ENCODE peak calls at places on chromosome 4, in nine cellular contexts. One of them, this sample, is unnamed.

GRCh38 chr4:183011213-183011907 is 87.7 kb upstream of the WWC2 start:
- DNase-seq in left ventricle myocardium inferior: no peak
- DNase-seq in kidney epithelial cell: no peak
- DNase-seq in uterus: no peak
- DNase-seq in CD8-positive, alpha-beta T cell: no peak
- DNase-seq in psoas muscle: no peak
- DNase-seq in cardiac muscle cell: no peak
- DNase-seq in fibroblast of lung: peak; percentile 50
- DNase-seq in tibial nerve: no peak
- DNase-seq in this sample: no peak

GRCh38 chr4:105350859-105351494 is 122.9 kb downstream of the PPA2 start:
- DNase-seq in left ventricle myocardium inferior: no peak
- DNase-seq in kidney epithelial cell: no peak
- DNase-seq in uterus: no peak
- DNase-seq in CD8-positive, alpha-beta T cell: no peak
- DNase-seq in psoas muscle: no peak
- DNase-seq in cardiac muscle cell: no peak
- DNase-seq in fibroblast of lung: peak; percentile 74
- DNase-seq in tibial nerve: no peak
- DNase-seq in this sample: no peak

GRCh38 chr4:82758701-82759685 is 39.6 kb downstream of the SCD5 start:
- DNase-seq in left ventricle myocardium inferior: no peak
- DNase-seq in kidney epithelial cell: no peak
- DNase-seq in uterus: no peak
- DNase-seq in CD8-positive, alpha-beta T cell: no peak
- DNase-seq in psoas muscle: no peak
- DNase-seq in cardiac muscle cell: no peak
- DNase-seq in fibroblast of lung: no peak
- DNase-seq in tibial nerve: no peak
- DNase-seq in this sample: no peak

GRCh38 chr4:108166441-108167315 is 2.1 kb downstream of the LEF1 start:
- DNase-seq in left ventricle myocardium inferior: no peak
- DNase-seq in kidney epithelial cell: no peak
- DNase-seq in uterus: no peak
- DNase-seq in CD8-positive, alpha-beta T cell: peak; percentile 38
- DNase-seq in psoas muscle: no peak
- DNase-seq in cardiac muscle cell: peak; percentile 88
- DNase-seq in fibroblast of lung: peak; percentile 33
- DNase-seq in tibial nerve: no peak
- DNase-seq in this sample: no peak

GRCh38 chr4:53576218-53576617 is 15.1 kb downstream of the LNX1 start:
- DNase-seq in left ventricle myocardium inferior: no peak
- DNase-seq in kidney epithelial cell: no peak
- DNase-seq in uterus: no peak
- DNase-seq in CD8-positive, alpha-beta T cell: no peak
- DNase-seq in psoas muscle: no peak
- DNase-seq in cardiac muscle cell: no peak
- DNase-seq in fibroblast of lung: no peak
- DNase-seq in tibial nerve: no peak
- DNase-seq in this sample: no peak

GRCh38 chr4:1201851-1202525 is 29.6 kb upstream of the SPON2 start:
- DNase-seq in left ventricle myocardium inferior: no peak
- DNase-seq in kidney epithelial cell: no peak
- DNase-seq in uterus: peak; percentile 85
- DNase-seq in CD8-positive, alpha-beta T cell: peak; percentile 73
- DNase-seq in psoas muscle: peak; percentile 77
- DNase-seq in cardiac muscle cell: no peak
- DNase-seq in fibroblast of lung: peak; percentile 73
- DNase-seq in tibial nerve: peak; percentile 53
- DNase-seq in this sample: peak; percentile 49

GRCh38 chr4:112896326-112896892 is 153.0 kb upstream of the ANK2 start:
- DNase-seq in left ventricle myocardium inferior: no peak
- DNase-seq in kidney epithelial cell: no peak
- DNase-seq in uterus: no peak
- DNase-seq in CD8-positive, alpha-beta T cell: no peak
- DNase-seq in psoas muscle: no peak
- DNase-seq in cardiac muscle cell: no peak
- DNase-seq in fibroblast of lung: no peak
- DNase-seq in tibial nerve: no peak
- DNase-seq in this sample: no peak

GRCh38 chr4:147736458-147736857 is 4.6 kb downstream of the ARHGAP10 start:
- DNase-seq in left ventricle myocardium inferior: no peak
- DNase-seq in kidney epithelial cell: peak; percentile 67
- DNase-seq in uterus: no peak
- DNase-seq in CD8-positive, alpha-beta T cell: no peak
- DNase-seq in psoas muscle: no peak
- DNase-seq in cardiac muscle cell: no peak
- DNase-seq in fibroblast of lung: peak; percentile 92
- DNase-seq in tibial nerve: no peak
- DNase-seq in this sample: no peak

GRCh38 chr4:139872274-139872673 is 206.7 kb downstream of the MGST2 start:
- DNase-seq in left ventricle myocardium inferior: no peak
- DNase-seq in kidney epithelial cell: peak; percentile 83
- DNase-seq in uterus: no peak
- DNase-seq in CD8-positive, alpha-beta T cell: no peak
- DNase-seq in psoas muscle: no peak
- DNase-seq in cardiac muscle cell: no peak
- DNase-seq in fibroblast of lung: peak; percentile 98
- DNase-seq in tibial nerve: no peak
- DNase-seq in this sample: peak; percentile 74

GRCh38 chr4:1296324-1297022 is 6.8 kb downstream of the MAEA start:
- DNase-seq in left ventricle myocardium inferior: no peak
- DNase-seq in kidney epithelial cell: no peak
- DNase-seq in uterus: no peak
- DNase-seq in CD8-positive, alpha-beta T cell: no peak
- DNase-seq in psoas muscle: no peak
- DNase-seq in cardiac muscle cell: no peak
- DNase-seq in fibroblast of lung: no peak
- DNase-seq in tibial nerve: no peak
- DNase-seq in this sample: no peak

GRCh38 chr4:24212642-24213041 is 322.8 kb upstream of the PPARGC1A start:
- DNase-seq in left ventricle myocardium inferior: no peak
- DNase-seq in kidney epithelial cell: no peak
- DNase-seq in uterus: no peak
- DNase-seq in CD8-positive, alpha-beta T cell: no peak
- DNase-seq in psoas muscle: no peak
- DNase-seq in cardiac muscle cell: no peak
- DNase-seq in fibroblast of lung: no peak
- DNase-seq in tibial nerve: no peak
- DNase-seq in this sample: no peak

GRCh38 chr4:120399846-120400245 is 333.2 kb upstream of the MAD2L1 start:
- DNase-seq in left ventricle myocardium inferior: no peak
- DNase-seq in kidney epithelial cell: no peak
- DNase-seq in uterus: no peak
- DNase-seq in CD8-positive, alpha-beta T cell: no peak
- DNase-seq in psoas muscle: no peak
- DNase-seq in cardiac muscle cell: no peak
- DNase-seq in fibroblast of lung: no peak
- DNase-seq in tibial nerve: no peak
- DNase-seq in this sample: no peak
- TF ChIP-seq CTCF in left ventricle myocardium inferior: no peak
- TF ChIP-seq CTCF in kidney epithelial cell: no peak
- TF ChIP-seq CTCF in uterus: no peak
- TF ChIP-seq CTCF in CD8-positive, alpha-beta T cell: no peak
- TF ChIP-seq CTCF in psoas muscle: no peak
- TF ChIP-seq CTCF in cardiac muscle cell: no peak
- TF ChIP-seq CTCF in fibroblast of lung: no peak
- TF ChIP-seq CTCF in tibial nerve: no peak
- TF ChIP-seq CTCF in this sample: no peak

DNA sequence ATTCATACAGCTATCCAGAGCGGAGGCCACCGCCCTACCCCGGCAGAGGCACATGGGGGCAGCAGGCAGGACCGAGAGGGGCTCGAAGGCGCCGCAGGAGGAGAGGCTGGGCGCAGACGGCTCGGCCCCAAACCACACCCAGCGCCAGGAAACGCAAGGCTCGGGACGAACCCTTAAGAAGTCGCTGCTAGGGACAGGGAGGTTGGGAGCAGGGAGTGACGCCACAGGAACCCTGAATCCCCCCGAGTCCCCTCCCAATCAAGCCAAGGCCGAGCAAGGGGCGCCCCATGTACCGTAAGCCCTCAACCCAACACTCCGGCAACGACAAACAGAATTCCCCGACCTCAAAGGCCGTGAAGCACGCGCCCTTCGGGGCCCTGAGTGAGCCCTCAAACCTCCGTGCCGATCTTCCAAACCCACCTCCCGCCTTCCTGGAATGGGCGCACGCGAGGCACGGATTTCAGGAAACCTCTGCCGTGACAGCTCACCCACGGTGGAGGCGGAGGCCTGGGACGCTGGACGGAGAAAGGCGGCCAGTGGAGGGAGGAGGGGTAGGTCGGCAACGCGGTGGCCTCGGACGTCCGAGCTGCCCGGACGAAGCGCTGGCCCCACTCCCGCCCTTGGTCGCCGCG is 1.8 kb downstream of the ZFYVE28 start:
- DNase-seq in left ventricle myocardium inferior: peak; percentile 38
- DNase-seq in kidney epithelial cell: no peak
- DNase-seq in uterus: no peak
- DNase-seq in CD8-positive, alpha-beta T cell: no peak
- DNase-seq in psoas muscle: peak; percentile 35
- DNase-seq in cardiac muscle cell: peak; percentile 22
- DNase-seq in fibroblast of lung: peak; percentile 9
- DNase-seq in tibial nerve: no peak
- DNase-seq in this sample: no peak
- H3K4me3 ChIP-seq in left ventricle myocardium inferior: peak overlapping the region; percentile 78
- H3K4me3 ChIP-seq in kidney epithelial cell: peak overlapping the region; percentile 18
- H3K4me3 ChIP-seq in uterus: peak overlapping the region; percentile 33
- H3K4me3 ChIP-seq in CD8-positive, alpha-beta T cell: peak overlapping the region; percentile 25
- H3K4me3 ChIP-seq in psoas muscle: peak overlapping the region; percentile 75
- H3K4me3 ChIP-seq in cardiac muscle cell: peak overlapping the region; percentile 23
- H3K4me3 ChIP-seq in fibroblast of lung: peak overlapping the region; percentile 24
- H3K4me3 ChIP-seq in tibial nerve: peak overlapping the region; percentile 79
- H3K4me3 ChIP-seq in this sample: peak overlapping the region; percentile 27

GRCh38 chr4:168384437-168385141 is 66.0 kb upstream of the DDX60 start:
- DNase-seq in left ventricle myocardium inferior: no peak
- DNase-seq in kidney epithelial cell: no peak
- DNase-seq in uterus: no peak
- DNase-seq in CD8-positive, alpha-beta T cell: no peak
- DNase-seq in psoas muscle: no peak
- DNase-seq in cardiac muscle cell: no peak
- DNase-seq in fibroblast of lung: peak; percentile 42
- DNase-seq in tibial nerve: no peak
- DNase-seq in this sample: no peak

GRCh38 chr4:168374772-168375523 is 56.4 kb upstream of the DDX60 start:
- DNase-seq in left ventricle myocardium inferior: no peak
- DNase-seq in kidney epithelial cell: no peak
- DNase-seq in uterus: no peak
- DNase-seq in CD8-positive, alpha-beta T cell: no peak
- DNase-seq in psoas muscle: no peak
- DNase-seq in cardiac muscle cell: no peak
- DNase-seq in fibroblast of lung: no peak
- DNase-seq in tibial nerve: no peak
- DNase-seq in this sample: no peak

GRCh38 chr4:168383510-168383909 is 65.0 kb upstream of the DDX60 start:
- DNase-seq in left ventricle myocardium inferior: no peak
- DNase-seq in kidney epithelial cell: peak; percentile 14
- DNase-seq in uterus: no peak
- DNase-seq in CD8-positive, alpha-beta T cell: no peak
- DNase-seq in psoas muscle: no peak
- DNase-seq in cardiac muscle cell: peak; percentile 29
- DNase-seq in fibroblast of lung: no peak
- DNase-seq in tibial nerve: no peak
- DNase-seq in this sample: no peak

GRCh38 chr4:168385142-168385490 is 66.6 kb upstream of the DDX60 start:
- DNase-seq in left ventricle myocardium inferior: no peak
- DNase-seq in kidney epithelial cell: no peak
- DNase-seq in uterus: no peak
- DNase-seq in CD8-positive, alpha-beta T cell: no peak
- DNase-seq in psoas muscle: no peak
- DNase-seq in cardiac muscle cell: no peak
- DNase-seq in fibroblast of lung: no peak
- DNase-seq in tibial nerve: no peak
- DNase-seq in this sample: no peak

GRCh38 chr4:168380290-168380689 is 61.7 kb upstream of the DDX60 start:
- DNase-seq in left ventricle myocardium inferior: no peak
- DNase-seq in kidney epithelial cell: no peak
- DNase-seq in uterus: no peak
- DNase-seq in CD8-positive, alpha-beta T cell: no peak
- DNase-seq in psoas muscle: no peak
- DNase-seq in cardiac muscle cell: no peak
- DNase-seq in fibroblast of lung: no peak
- DNase-seq in tibial nerve: no peak
- DNase-seq in this sample: no peak
- H3K36me3 ChIP-seq in left ventricle myocardium inferior: peaks cover 44% of the 10 kb centered on the region
- H3K36me3 ChIP-seq in kidney epithelial cell: no peaks in the 10 kb centered on the region
- H3K36me3 ChIP-seq in uterus: no peaks in the 10 kb centered on the region
- H3K36me3 ChIP-seq in CD8-positive, alpha-beta T cell: peaks cover 20% of the 10 kb centered on the region
- H3K36me3 ChIP-seq in psoas muscle: peaks cover 3% of the 10 kb centered on the region
- H3K36me3 ChIP-seq in cardiac muscle cell: no peaks in the 10 kb centered on the region
- H3K36me3 ChIP-seq in fibroblast of lung: no peaks in the 10 kb centered on the region
- H3K36me3 ChIP-seq in tibial nerve: peaks cover 70% of the 10 kb centered on the region
- H3K36me3 ChIP-seq in this sample: peaks cover 2% of the 10 kb centered on the region

GRCh38 chr4:39124885-39125599 is 57.3 kb upstream of the WDR19 start:
- DNase-seq in left ventricle myocardium inferior: no peak
- DNase-seq in kidney epithelial cell: no peak
- DNase-seq in uterus: no peak
- DNase-seq in CD8-positive, alpha-beta T cell: no peak
- DNase-seq in psoas muscle: no peak
- DNase-seq in cardiac muscle cell: no peak
- DNase-seq in fibroblast of lung: no peak
- DNase-seq in tibial nerve: no peak
- DNase-seq in this sample: no peak

GRCh38 chr4:39120418-39120817 is 58.4 kb downstream of the KLHL5 start:
- DNase-seq in left ventricle myocardium inferior: no peak
- DNase-seq in kidney epithelial cell: no peak
- DNase-seq in uterus: no peak
- DNase-seq in CD8-positive, alpha-beta T cell: no peak
- DNase-seq in psoas muscle: no peak
- DNase-seq in cardiac muscle cell: no peak
- DNase-seq in fibroblast of lung: no peak
- DNase-seq in tibial nerve: no peak
- DNase-seq in this sample: no peak

GRCh38 chr4:39126256-39127095 is 55.9 kb upstream of the WDR19 start:
- DNase-seq in left ventricle myocardium inferior: no peak
- DNase-seq in kidney epithelial cell: no peak
- DNase-seq in uterus: no peak
- DNase-seq in CD8-positive, alpha-beta T cell: no peak
- DNase-seq in psoas muscle: no peak
- DNase-seq in cardiac muscle cell: no peak
- DNase-seq in fibroblast of lung: no peak
- DNase-seq in tibial nerve: no peak
- DNase-seq in this sample: no peak

DNA sequence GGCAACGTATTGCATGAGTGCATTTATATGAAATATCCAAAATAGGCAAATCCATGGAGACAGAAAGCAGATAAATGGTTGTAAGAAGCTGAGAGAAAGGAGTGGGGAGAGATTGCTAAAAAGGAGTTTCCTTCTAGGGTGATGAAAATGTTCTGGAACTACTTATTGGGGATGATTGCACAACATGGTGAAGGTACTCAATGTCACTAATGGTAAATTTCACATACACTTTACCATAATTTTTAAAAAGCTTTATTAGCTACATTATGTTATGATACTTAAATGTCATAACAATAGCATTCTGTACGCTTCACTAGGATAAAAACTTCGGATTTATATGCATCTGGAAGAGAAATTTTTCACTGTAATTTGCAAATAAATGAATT is 56.7 kb upstream of the WDR19 start:
- DNase-seq in left ventricle myocardium inferior: no peak
- DNase-seq in kidney epithelial cell: no peak
- DNase-seq in uterus: no peak
- DNase-seq in CD8-positive, alpha-beta T cell: no peak
- DNase-seq in psoas muscle: no peak
- DNase-seq in cardiac muscle cell: no peak
- DNase-seq in fibroblast of lung: no peak
- DNase-seq in tibial nerve: no peak
- DNase-seq in this sample: no peak
- TF ChIP-seq CTCF in left ventricle myocardium inferior: no peak
- TF ChIP-seq CTCF in kidney epithelial cell: no peak
- TF ChIP-seq CTCF in uterus: no peak
- TF ChIP-seq CTCF in CD8-positive, alpha-beta T cell: no peak
- TF ChIP-seq CTCF in psoas muscle: no peak
- TF ChIP-seq CTCF in cardiac muscle cell: no peak
- TF ChIP-seq CTCF in fibroblast of lung: no peak
- TF ChIP-seq CTCF in tibial nerve: no peak
- TF ChIP-seq CTCF in this sample: no peak

This sample was measured in BJ.